ENCODE peak calls at places on chromosomes 7 and 10, in ten cellular contexts. V is activated T-cell treated with anti-CD3 and anti-CD28 coated beads for 48 hours, W is brain microvascular endothelial cell, G is T-helper 17 cell, T is NCI-H187, S is AG10803, J is astrocyte of the spinal cord, U is KBM-7, C is putamen, D is spleen. K is an unnamed sample.

GRCh38 chr7:158022601-158023000 is 565.0 kb downstream of the PTPRN2 start:
- DNase-seq in V (no peak), W (no peak), G (no peak), T (no peak), S (no peak), J (no peak), U (no peak), C (no peak), D (no peak), K (no peak)

GRCh38 chr7:6228865-6229264 is 43.6 kb downstream of the CYTH3 start:
- DNase-seq in V (no peak), W (peak; percentile 60), G (no peak), T (no peak), S (peak; percentile 72), J (peak; percentile 41), U (peak; percentile 90), C (no peak), D (no peak), K (no peak)

GRCh38 chr7:100674441-100675407 is 1.2 kb downstream of the GNB2 start:
- DNase-seq in V (no peak), W (no peak), G (peak; percentile 41), T (no peak), S (no peak), J (peak; percentile 25), U (no peak), C (peak; percentile 32), D (peak; percentile 92), K (no peak)

GRCh38 chr7:87497482-87497881 is 22.0 kb upstream of the ABCB4 start:
- DNase-seq in V (no peak), W (no peak), G (no peak), T (no peak), S (no peak), J (no peak), U (no peak), C (no peak), D (no peak), K (no peak)

GRCh38 chr7:116672596-116673503 is 854 bp downstream of the MET start:
- DNase-seq in V (no peak), W (no peak), G (no peak), T (no peak), S (peak; percentile 31), J (no peak), U (no peak), C (no peak), D (no peak), K (no peak)

GRCh38 chr7:278081-278480 is 11.9 kb upstream of the FOXL3 start:
- DNase-seq in V (no peak), W (no peak), G (no peak), T (no peak), S (no peak), J (no peak), U (no peak), C (no peak), D (peak; percentile 28), K (no peak)

GRCh38 chr10:119449760-119450461 is 92.6 kb downstream of the RGS10 start:
- DNase-seq in V (no peak), W (peak; percentile 80), G (no peak), T (no peak), S (peak; percentile 98), J (peak; percentile 73), U (no peak), C (no peak), D (no peak), K (no peak)

GRCh38 chr10:95834375-95834774 is 73.4 kb upstream of the CC2D2B start:
- DNase-seq in V (no peak), W (no peak), G (no peak), T (no peak), S (no peak), J (no peak), U (no peak), C (no peak), D (no peak), K (no peak)

GRCh38 chr7:155799514-155799913 is 12.7 kb downstream of the SHH start:
- DNase-seq in V (no peak), W (no peak), G (no peak), T (no peak), S (peak; percentile 39), J (no peak), U (no peak), C (no peak), D (no peak), K (no peak)

GRCh38 chr7:105204953-105205352 is 183.8 kb downstream of the SRPK2 start:
- DNase-seq in V (no peak), W (no peak), G (no peak), T (no peak), S (no peak), J (no peak), U (no peak), C (no peak), D (no peak), K (no peak)

GRCh38 chr7:139696547-139696946 is 81.3 kb downstream of the HIPK2 start:
- DNase-seq in V (no peak), W (no peak), G (no peak), T (no peak), S (no peak), J (no peak), U (peak; percentile 55), C (no peak), D (no peak), K (no peak)

GRCh38 chr7:151796091-151796870 is 80.6 kb downstream of the PRKAG2 start:
- DNase-seq in V (no peak), W (no peak), G (no peak), T (no peak), S (peak; percentile 60), J (peak; percentile 16), U (no peak), C (no peak), D (peak; percentile 65), K (no peak)

GRCh38 chr10:22436893-22437619 is 91.8 kb downstream of the SPAG6 start:
- DNase-seq in V (peak; percentile 78), W (peak; percentile 84), G (peak; percentile 73), T (peak; percentile 41), S (peak; percentile 95), J (peak; percentile 98), U (peak; percentile 88), C (peak; percentile 89), D (peak; percentile 99), K (peak; percentile 82)

GRCh38 chr10:4447977-4448376 is 378.0 kb upstream of the AKR1E2 start:
- DNase-seq in V (no peak), W (no peak), G (no peak), T (no peak), S (no peak), J (peak; percentile 44), U (no peak), C (no peak), D (no peak), K (no peak)

K was measured in T follicular helper cell.